ENCODE peak calls at places on chromosome 13, in six cellular contexts. D is aorta; I is heart left ventricle; K is heart right ventricle; S is CD4-positive, CD25-positive, alpha-beta regulatory T cell; C is mucosa of descending colon. P is an unnamed sample.

GRCh38 chr13:94415484-94415883 is 64.0 kb downstream of the DCT start:
- DNase-seq in D (no peak), I (no peak), K (no peak), S (no peak), C (no peak), P (no peak)

GRCh38 chr13:48116808-48117207 is 21.9 kb upstream of the MED4 start:
- DNase-seq in D (no peak), I (no peak), K (no peak), S (no peak), C (no peak), P (no peak)

GRCh38 chr13:23985846-23986245 is 88.5 kb upstream of the C1QTNF9B start:
- DNase-seq in D (no peak), I (no peak), K (no peak), S (no peak), C (no peak), P (peak; percentile 37)

GRCh38 chr13:41606646-41607045 is 149.3 kb downstream of the RGCC start:
- DNase-seq in D (no peak), I (no peak), K (no peak), S (no peak), C (no peak), P (no peak)

GRCh38 chr13:45820106-45820838 is 31.3 kb downstream of the SIAH3 start:
- DNase-seq in D (no peak), I (no peak), K (no peak), S (no peak), C (no peak), P (no peak)

GRCh38 chr13:49023441-49023840 is 47.7 kb downstream of the FNDC3A start:
- DNase-seq in D (no peak), I (no peak), K (no peak), S (no peak), C (no peak), P (no peak)

GRCh38 chr13:74562381-74562780 is 428.2 kb upstream of the KLF12 start:
- DNase-seq in D (no peak), I (no peak), K (no peak), S (no peak), C (no peak), P (no peak)

GRCh38 chr13:112690242-112690943 is 555 bp downstream of the ATP11A start:
- DNase-seq in D (peak; percentile 87), I (peak; percentile 57), K (peak; percentile 43), S (peak; percentile 22), C (peak; percentile 40), P (no peak)

GRCh38 chr13:66492479-66492878 is 737.7 kb downstream of the PCDH9 start:
- DNase-seq in D (no peak), I (no peak), K (no peak), S (no peak), C (no peak), P (peak; percentile 25)

GRCh38 chr13:102854675-102855074 is 8.8 kb downstream of the ERCC5 start:
- DNase-seq in D (no peak), I (no peak), K (no peak), S (peak; percentile 6), C (peak; percentile 22), P (no peak)

GRCh38 chr13:102293723-102294122 is 108.1 kb downstream of the FGF14 start:
- DNase-seq in D (no peak), I (no peak), K (no peak), S (no peak), C (no peak), P (no peak)

GRCh38 chr13:22454586-22454985 is 726.2 kb upstream of the SGCG start:
- DNase-seq in D (no peak), I (no peak), K (no peak), S (no peak), C (no peak), P (no peak)

GRCh38 chr13:66405908-66406802 is 824.0 kb downstream of the PCDH9 start:
- DNase-seq in D (no peak), I (no peak), K (no peak), S (no peak), C (no peak), P (no peak)

GRCh38 chr13:112643759-112644459 is 45.9 kb upstream of the ATP11A start:
- DNase-seq in D (no peak), I (no peak), K (no peak), S (no peak), C (peak; percentile 35), P (no peak)

GRCh38 chr13:112374271-112374670 is 1.9 kb upstream of the SPACA7 start:
- DNase-seq in D (no peak), I (no peak), K (no peak), S (no peak), C (no peak), P (no peak)

GRCh38 chr13:40161931-40162330 is 504.5 kb downstream of the FOXO1 start:
- DNase-seq in D (no peak), I (no peak), K (no peak), S (no peak), C (no peak), P (no peak)

GRCh38 chr13:25489238-25489637 is 117.5 kb downstream of the ATP8A2 start:
- DNase-seq in D (no peak), I (no peak), K (no peak), S (no peak), C (no peak), P (no peak)

GRCh38 chr13:41544824-41545707 is 87.7 kb downstream of the RGCC start:
- DNase-seq in D (no peak), I (no peak), K (no peak), S (no peak), C (no peak), P (no peak)

GRCh38 chr13:50255639-50256038 is 240.4 kb downstream of the KCNRG start:
- DNase-seq in D (no peak), I (no peak), K (no peak), S (no peak), C (no peak), P (no peak)

GRCh38 chr13:21675095-21676007 is 4.5 kb downstream of the FGF9 start:
- DNase-seq in D (no peak), I (peak; percentile 56), K (peak; percentile 43), S (peak; percentile 41), C (peak; percentile 70), P (no peak)

GRCh38 chr13:35771898-35772297 is 295.4 kb upstream of the MAB21L1 start:
- DNase-seq in D (no peak), I (no peak), K (no peak), S (no peak), C (no peak), P (no peak)

GRCh38 chr13:30021611-30022010 is 171.2 kb upstream of the UBL3 start:
- DNase-seq in D (no peak), I (no peak), K (no peak), S (no peak), C (no peak), P (no peak)

GRCh38 chr13:103282571-103283450 is 216.6 kb upstream of the SLC10A2 start:
- DNase-seq in D (no peak), I (no peak), K (no peak), S (no peak), C (no peak), P (no peak)

GRCh38 chr13:44040754-44041100 is 161.0 kb downstream of the LACC1 start:
- DNase-seq in D (no peak), I (no peak), K (no peak), S (no peak), C (no peak), P (no peak)

GRCh38 chr13:44710576-44710975 is 134.4 kb upstream of the TSC22D1 start:
- DNase-seq in D (no peak), I (no peak), K (no peak), S (no peak), C (no peak), P (no peak)

GRCh38 chr13:33728271-33729037 is 89.5 kb upstream of the RFC3 start:
- DNase-seq in D (no peak), I (peak; percentile 33), K (peak; percentile 56), S (no peak), C (no peak), P (no peak)

GRCh38 chr13:37369618-37370017 is 228.9 kb downstream of the POSTN start:
- DNase-seq in D (no peak), I (no peak), K (no peak), S (no peak), C (no peak), P (no peak)

GRCh38 chr13:32638739-32639138 is 52.5 kb downstream of the PDS5B start:
- DNase-seq in D (no peak), I (no peak), K (no peak), S (no peak), C (no peak), P (no peak)

GRCh38 chr13:32642316-32642715 is 56.1 kb downstream of the PDS5B start:
- DNase-seq in D (no peak), I (no peak), K (no peak), S (no peak), C (no peak), P (no peak)

GRCh38 chr13:32645854-32646253 is 59.6 kb downstream of the PDS5B start:
- DNase-seq in D (no peak), I (no peak), K (no peak), S (no peak), C (no peak), P (no peak)

GRCh38 chr13:32639502-32640105 is 53.4 kb downstream of the PDS5B start:
- DNase-seq in D (no peak), I (peak; percentile 43), K (peak; percentile 65), S (peak; percentile 61), C (peak; percentile 81), P (peak; percentile 54)

GRCh38 chr13:32642858-32643257 is 56.6 kb downstream of the PDS5B start:
- DNase-seq in D (no peak), I (no peak), K (no peak), S (no peak), C (no peak), P (no peak)
- H3K4me1 ChIP-seq in D (peaks cover 2% of the 10 kb centered on the region), I (no peaks in the 10 kb centered on the region), K (peaks cover 9% of the 10 kb centered on the region), S (peaks cover 16% of the 10 kb centered on the region), C (peaks cover 8% of the 10 kb centered on the region), P (peaks cover 8% of the 10 kb centered on the region)

GRCh38 chr13:51590966-51591627 is 6.8 kb downstream of the WDFY2 start:
- DNase-seq in D (no peak), I (peak; percentile 14), K (peak; percentile 30), S (no peak), C (no peak), P (no peak)

GRCh38 chr13:51589793-51590192 is 5.5 kb downstream of the WDFY2 start:
- DNase-seq in D (no peak), I (no peak), K (no peak), S (no peak), C (no peak), P (no peak)

GRCh38 chr13:51588406-51588949 is 4.2 kb downstream of the WDFY2 start:
- DNase-seq in D (no peak), I (no peak), K (no peak), S (no peak), C (no peak), P (no peak)

GRCh38 chr13:51587372-51587771 is 3.1 kb downstream of the WDFY2 start:
- DNase-seq in D (no peak), I (no peak), K (no peak), S (no peak), C (no peak), P (no peak)

GRCh38 chr13:51590231-51590630 is 6.0 kb downstream of the WDFY2 start:
- DNase-seq in D (no peak), I (no peak), K (no peak), S (no peak), C (no peak), P (no peak)
- H3K4me3 ChIP-seq in D (no peak overlapping the region), I (no peak overlapping the region), K (no peak overlapping the region), S (no peak overlapping the region), C (no peak overlapping the region), P (no peak overlapping the region)

GRCh38 chr13:99990045-99990977 is 8.7 kb downstream of the ZIC2 start:
- DNase-seq in D (peak; percentile 56), I (no peak), K (no peak), S (peak; percentile 17), C (no peak), P (no peak)
- H3K4me1 ChIP-seq in D (no peaks in the 10 kb centered on the region), I (no peaks in the 10 kb centered on the region), K (peaks cover 10% of the 10 kb centered on the region), S (peaks cover 36% of the 10 kb centered on the region), C (peaks cover 22% of the 10 kb centered on the region), P (no peaks in the 10 kb centered on the region)

GRCh38 chr13:42990147-42990990 is 1.7 kb downstream of the EPSTI1 start:
- DNase-seq in D (no peak), I (no peak), K (no peak), S (peak; percentile 46), C (no peak), P (no peak)
- H3K4me3 ChIP-seq in D (no peak overlapping the region), I (peak overlapping the region; percentile 93), K (peak overlapping the region; percentile 76), S (peak overlapping the region; percentile 99), C (no peak overlapping the region), P (no peak overlapping the region)